ENCODE peak calls at places on chromosomes 4 and X, in five cellular contexts. N is HCT116, G is neuronal stem cell, B is tibial nerve, P is left ventricle myocardium inferior. X is an unnamed sample.

GRCh38 chr4:140012688-140013087 is 141.3 kb downstream of the MAML3 start:
- DNase-seq in N (peak; percentile 50), G (peak; percentile 30), B (peak; percentile 41), P (peak; percentile 38), X (peak; percentile 27)

GRCh38 chrX:50691820-50692219 is 122.2 kb downstream of the SHROOM4 start:
- DNase-seq in N (peak; percentile 27), G (no peak), B (no peak), P (no peak), X (no peak)

GRCh38 chr4:80875642-80876041 is 154.9 kb upstream of the BMP3 start:
- DNase-seq in N (no peak), G (no peak), B (no peak), P (no peak), X (no peak)

GRCh38 chr4:121408-122084 is 2.8 kb upstream of the ZNF718 start:
- DNase-seq in N (no peak), G (no peak), B (no peak), P (no peak), X (no peak)

GRCh38 chr4:75542824-75543223 is 13.0 kb upstream of the ODAPH start:
- DNase-seq in N (no peak), G (no peak), B (no peak), P (no peak), X (no peak)

GRCh38 chr4:110124721-110125120 is 73.7 kb downstream of the ELOVL6 start:
- DNase-seq in N (no peak), G (no peak), B (no peak), P (no peak), X (no peak)

GRCh38 chr4:173834151-173834550 is 304.1 kb upstream of the HAND2 start:
- DNase-seq in N (peak; percentile 13), G (no peak), B (no peak), P (no peak), X (no peak)

GRCh38 chr4:137749466-137749865 is 217.2 kb upstream of the PCDH18 start:
- DNase-seq in N (no peak), G (no peak), B (no peak), P (no peak), X (no peak)

GRCh38 chr4:61200991-61201526 is 933 bp downstream of the ADGRL3 start:
- DNase-seq in N (no peak), G (peak; percentile 33), B (no peak), P (peak; percentile 23), X (no peak)

GRCh38 chr4:23516719-23517118 is 373.1 kb downstream of the PPARGC1A start:
- DNase-seq in N (no peak), G (no peak), B (no peak), P (no peak), X (no peak)